ENCODE peak calls at places on chromosomes 13 and 19, in five cellular contexts. I is Peyer's patch, S is ovary, U is psoas muscle, B is lung. E is an unnamed sample.

GRCh38 chr13:111531505-111531904 is 211.1 kb downstream of the TEX29 start:
- DNase-seq in I (no peak), B (no peak), U (no peak), S (no peak), E (no peak)

GRCh38 chr13:48562296-48563066 is 29.6 kb upstream of the RCBTB2 start:
- DNase-seq in S (no peak), U (no peak), I (peak; percentile 64), B (no peak), E (peak; percentile 88)

GRCh38 chr13:27264181-27264580 is 6.4 kb upstream of the RASL11A start:
- DNase-seq in U (no peak), I (no peak), B (no peak), S (no peak), E (peak; percentile 25)

GRCh38 chr19:41328818-41329220 is 18.8 kb downstream of the CCDC97 start:
- DNase-seq in U (no peak), B (no peak), I (peak; percentile 36), S (no peak), E (no peak)

GRCh38 chr13:50693755-50694154 is 149.7 kb downstream of the DLEU7 start:
- DNase-seq in B (peak; percentile 38), S (no peak), U (no peak), I (no peak), E (no peak)

GRCh38 chr19:48614436-48615144 is at the start of gene FAM83E:
- DNase-seq in I (no peak), B (peak; percentile 88), S (peak; percentile 53), U (no peak), E (peak; percentile 37)

GRCh38 chr13:30151398-30151797 is 156.0 kb downstream of the KATNAL1 start:
- DNase-seq in U (no peak), S (no peak), I (no peak), B (no peak), E (peak; percentile 15)

GRCh38 chr19:40139533-40140287 is 49.0 kb upstream of the ZNF780A start:
- DNase-seq in B (no peak), S (no peak), I (no peak), U (no peak), E (peak; percentile 12)

GRCh38 chr13:28059214-28059613 is 41.2 kb downstream of the FLT3 start:
- DNase-seq in S (no peak), U (no peak), B (no peak), I (peak; percentile 52), E (peak; percentile 75)

GRCh38 chr19:6832412-6832811 is 55.0 kb upstream of the ADGRE1 start:
- DNase-seq in S (no peak), B (no peak), U (no peak), I (no peak), E (no peak)

GRCh38 chr19:29798783-29799182 is 13.0 kb upstream of the CCNE1 start:
- DNase-seq in U (no peak), B (no peak), S (no peak), I (no peak), E (no peak)

GRCh38 chr13:84430441-84430840 is 548.2 kb upstream of the SLITRK1 start:
- DNase-seq in S (no peak), U (no peak), I (no peak), B (no peak), E (no peak)

GRCh38 chr19:38744906-38745305 is 632 bp upstream of the CAPN12 start:
- DNase-seq in B (no peak), S (no peak), U (no peak), I (no peak), E (no peak)

GRCh38 chr19:57870225-57870624 is 18.6 kb downstream of the ZNF814 start:
- DNase-seq in B (no peak), S (no peak), I (no peak), U (no peak), E (no peak)

DNA sequence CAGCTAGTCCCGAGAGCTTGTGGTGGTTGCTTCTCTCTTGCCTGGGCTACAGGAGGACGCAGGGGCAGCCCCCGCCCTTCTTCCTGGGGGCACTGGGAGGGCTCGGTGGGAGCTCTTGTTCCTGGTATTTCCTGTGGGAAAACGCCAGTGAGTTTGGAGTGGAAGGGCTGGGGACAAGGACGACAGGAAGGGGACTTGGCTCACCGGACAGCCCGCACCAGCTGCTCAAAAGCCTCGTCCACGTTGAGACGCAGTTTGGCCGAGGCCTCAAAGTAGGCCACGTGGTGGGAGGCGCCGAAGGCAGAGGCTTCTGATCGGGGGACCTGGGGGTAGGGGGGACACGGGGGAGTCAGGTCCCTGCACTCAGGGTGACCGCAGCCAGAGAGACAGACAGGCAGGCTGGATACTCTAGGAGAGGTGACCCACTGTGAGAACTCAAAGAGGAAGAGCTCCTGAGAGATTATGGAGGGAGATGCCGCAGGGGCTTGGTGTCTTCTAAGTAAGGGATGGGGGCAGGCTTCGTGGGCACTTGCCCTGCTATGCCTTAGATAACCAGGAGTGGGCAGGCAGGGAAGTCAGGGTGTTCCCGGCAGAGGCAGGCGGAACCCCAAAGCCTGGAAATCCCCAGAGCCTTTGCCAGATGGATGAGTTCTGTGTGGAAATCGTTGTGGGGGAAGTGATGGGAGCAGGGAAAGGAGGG is 4.3 kb downstream of the RRAS start:
- DNase-seq in S (peak; percentile 31), B (no peak), I (no peak), U (no peak), E (no peak)
- TF ChIP-seq CTCF in S (no peak), B (no peak), I (no peak), U (no peak), E (no peak)

DNA sequence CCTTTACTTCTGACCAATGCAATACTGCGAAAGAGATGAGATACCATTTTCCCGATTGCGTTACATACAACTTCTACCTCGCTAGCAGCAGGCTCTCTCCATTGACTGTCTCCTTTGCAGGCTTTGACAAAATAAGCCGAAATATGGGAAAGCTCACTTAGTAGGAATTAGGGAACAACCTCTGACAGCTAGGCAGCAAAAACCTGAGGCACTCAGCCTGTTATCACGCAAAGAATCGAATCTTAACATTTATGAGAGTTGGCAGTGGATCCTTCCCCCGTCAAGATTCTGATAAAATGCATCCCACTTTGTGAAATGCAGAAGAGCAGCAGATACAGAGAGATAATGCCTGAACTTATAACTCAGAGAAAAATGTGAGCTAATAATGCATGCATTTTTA is 1379.5 kb upstream of the PCDH9 start:
- DNase-seq in B (no peak), U (no peak), S (no peak), I (no peak), E (no peak)
- TF ChIP-seq CTCF in B (no peak), U (no peak), S (no peak), I (no peak), E (no peak)

GRCh38 chr13:95659500-95659899 is 15.0 kb upstream of the DZIP1 start:
- DNase-seq in B (no peak), S (no peak), I (no peak), U (no peak), E (no peak)

GRCh38 chr13:95656386-95657015 is 12.0 kb upstream of the DZIP1 start:
- DNase-seq in U (no peak), B (no peak), S (no peak), I (no peak), E (no peak)

GRCh38 chr13:95660981-95661581 is 15.9 kb upstream of the DNAJC3 start:
- DNase-seq in S (no peak), B (no peak), I (no peak), U (no peak), E (peak; percentile 26)
- TF ChIP-seq CTCF in S (no peak), B (no peak), I (peak; percentile 21), U (peak; percentile 53), E (peak; percentile 76)

GRCh38 chr19:45161715-45162463 is 1.1 kb upstream of the NKPD1 start:
- DNase-seq in I (no peak), B (no peak), U (peak; percentile 45), S (no peak), E (no peak)
- TF ChIP-seq CTCF in I (no peak), B (no peak), U (peak; percentile 44), S (no peak), E (no peak)

GRCh38 chr13:93249918-93250306 is 23.3 kb downstream of the GPC6 start:
- DNase-seq in S (no peak), I (no peak), U (no peak), B (no peak), E (no peak)

GRCh38 chr13:93249259-93249917 is 22.8 kb downstream of the GPC6 start:
- DNase-seq in U (no peak), I (no peak), B (no peak), S (no peak), E (no peak)

GRCh38 chr13:93244918-93245280 is 18.3 kb downstream of the GPC6 start:
- DNase-seq in I (no peak), S (no peak), U (no peak), B (no peak), E (no peak)

GRCh38 chr13:93246069-93246468 is 19.5 kb downstream of the GPC6 start:
- DNase-seq in U (no peak), B (no peak), S (no peak), I (no peak), E (no peak)

DNA sequence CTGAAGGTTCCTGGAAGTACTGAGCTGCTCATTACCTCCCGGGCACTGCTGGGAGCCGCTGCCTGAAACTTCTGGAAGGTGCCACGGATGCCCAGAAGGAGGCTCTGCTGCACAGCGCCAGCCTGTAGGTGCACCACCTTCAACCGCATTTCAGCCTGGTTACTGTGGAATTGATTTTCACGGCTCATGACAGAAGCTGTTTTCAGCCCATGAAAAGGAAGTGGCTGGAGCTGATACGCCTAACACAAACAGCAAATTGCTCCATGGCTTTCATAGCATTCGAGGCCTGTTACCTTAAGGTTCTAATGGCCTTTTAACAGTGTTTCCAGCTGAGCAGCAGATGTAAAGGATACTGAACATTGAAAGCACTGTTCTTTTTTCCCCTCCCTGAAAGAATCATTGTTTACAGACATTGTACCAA is 22.0 kb downstream of the GPC6 start:
- DNase-seq in B (no peak), I (no peak), S (no peak), U (no peak), E (no peak)
- TF ChIP-seq CTCF in B (no peak), I (no peak), S (no peak), U (no peak), E (no peak)

DNA sequence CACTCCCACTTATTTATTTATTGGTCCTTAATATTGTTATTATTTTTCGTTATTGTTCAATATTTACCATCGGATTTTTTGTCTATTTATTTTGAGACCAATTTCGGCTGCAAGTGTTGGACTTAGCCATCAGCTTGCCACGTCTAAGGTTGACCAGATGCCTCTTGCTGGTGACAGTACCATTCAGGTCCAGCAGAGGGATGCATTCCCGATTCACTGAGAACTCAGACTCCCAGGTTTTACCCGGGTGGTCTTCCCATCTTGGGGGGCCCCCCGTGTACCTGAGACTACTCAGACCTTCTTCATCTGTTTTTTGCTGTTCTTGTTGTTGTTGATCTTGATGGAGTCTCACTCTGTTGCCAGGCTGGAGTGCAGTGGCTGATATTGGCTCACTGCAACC is 1435.2 kb downstream of the UQCRFS1 start:
- DNase-seq in U (no peak), S (no peak), I (no peak), B (no peak), E (no peak)
- TF ChIP-seq CTCF in U (no peak), S (no peak), I (no peak), B (no peak), E (no peak)

GRCh38 chr19:56156768-56157167 is 15.7 kb downstream of the ZNF444 start:
- DNase-seq in U (no peak), S (no peak), I (no peak), B (no peak), E (no peak)

GRCh38 chr19:56152644-56153043 is 11.6 kb downstream of the ZNF444 start:
- DNase-seq in B (no peak), U (no peak), I (no peak), S (no peak), E (no peak)

GRCh38 chr19:56158170-56158757 is 17.2 kb downstream of the ZNF444 start:
- DNase-seq in S (no peak), U (no peak), B (no peak), I (no peak), E (no peak)

GRCh38 chr19:56153507-56153906 is 12.4 kb downstream of the ZNF444 start:
- DNase-seq in U (no peak), S (no peak), B (no peak), I (no peak), E (no peak)

GRCh38 chr19:56155124-56155687 is 14.1 kb downstream of the ZNF444 start:
- DNase-seq in S (no peak), I (no peak), B (no peak), U (no peak), E (peak; percentile 10)
- TF ChIP-seq CTCF in S (no peak), I (no peak), B (no peak), U (peak; percentile 43), E (peak; percentile 30)